ENCODE peak calls at places on chromosomes 13 and 19, in five cellular contexts. J is mucosa of descending colon, I is epithelial cell of esophagus, R is nephron progenitor cell, S is fibroblast of mammary gland. E is an unnamed sample.

GRCh38 chr13:71339736-71340135 is 527.3 kb downstream of the DACH1 start:
- DNase-seq in J (no peak), I (no peak), R (no peak), S (no peak), E (no peak)

GRCh38 chr19:1355974-1356865 is 27.5 kb upstream of the NDUFS7 start:
- DNase-seq in J (no peak), I (no peak), R (no peak), S (peak; percentile 44), E (no peak)

GRCh38 chr19:13098291-13099072 is 4.2 kb downstream of the LYL1 start:
- DNase-seq in J (peak; percentile 62), I (peak; percentile 45), R (no peak), S (peak; percentile 62), E (no peak)

GRCh38 chr13:79011179-79011578 is 352.2 kb upstream of the OBI1 start:
- DNase-seq in J (no peak), I (no peak), R (no peak), S (no peak), E (no peak)

GRCh38 chr19:1957562-1958248 is 16.7 kb downstream of the CSNK1G2 start:
- DNase-seq in J (no peak), I (no peak), R (no peak), S (no peak), E (no peak)

GRCh38 chr13:93227280-93227905 is 786 bp downstream of the GPC6 start:
- DNase-seq in J (no peak), I (peak; percentile 74), R (peak; percentile 58), S (peak; percentile 46), E (peak; percentile 13)

GRCh38 chr19:32324631-32325215 is 20.7 kb upstream of the ZNF507 start:
- DNase-seq in J (no peak), I (no peak), R (no peak), S (no peak), E (no peak)

GRCh38 chr19:33458807-33459206 is 62.8 kb downstream of the PEPD start:
- DNase-seq in J (no peak), I (no peak), R (no peak), S (no peak), E (no peak)

GRCh38 chr13:80757694-80758093 is 416.8 kb upstream of the SPRY2 start:
- DNase-seq in J (no peak), I (no peak), R (no peak), S (no peak), E (no peak)

GRCh38 chr19:45668342-45668871 is 386 bp downstream of the GIPR start:
- DNase-seq in J (peak; percentile 53), I (no peak), R (no peak), S (no peak), E (no peak)

GRCh38 chr19:21210037-21210621 is 68.3 kb downstream of the ZNF431 start:
- DNase-seq in J (no peak), I (no peak), R (no peak), S (no peak), E (no peak)

GRCh38 chr13:94182185-94182761 is 297.2 kb downstream of the DCT start:
- DNase-seq in J (no peak), I (no peak), R (no peak), S (no peak), E (no peak)

GRCh38 chr19:57465680-57466381 is 8.9 kb upstream of the VN1R1 start:
- DNase-seq in J (no peak), I (peak; percentile 40), R (no peak), S (peak; percentile 32), E (no peak)

GRCh38 chr19:53977991-53978731 is 13.3 kb upstream of the CACNG6 start:
- DNase-seq in J (peak; percentile 35), I (peak; percentile 40), R (peak; percentile 88), S (peak; percentile 80), E (peak; percentile 32)

GRCh38 chr13:62387642-62388041 is 972.0 kb upstream of the PCDH20 start:
- DNase-seq in J (no peak), I (no peak), R (no peak), S (peak; percentile 8), E (no peak)
- TF ChIP-seq CTCF in J (no peak), I (no peak), R (peak; percentile 39), S (no peak), E (no peak)

GRCh38 chr19:30784850-30785459 is 412.8 kb downstream of the ZNF536 start:
- DNase-seq in J (peak; percentile 68), I (peak; percentile 23), R (peak; percentile 46), S (peak; percentile 39), E (no peak)
- TF ChIP-seq CTCF in J (peak; percentile 30), I (peak; percentile 29), R (peak; percentile 48), S (peak; percentile 62), E (peak; percentile 69)

GRCh38 chr19:56076413-56076998 is 44.6 kb downstream of the ZNF787 start:
- DNase-seq in J (peak; percentile 59), I (peak; percentile 57), R (peak; percentile 71), S (peak; percentile 57), E (peak; percentile 10)

GRCh38 chr19:56069642-56070041 is 51.5 kb downstream of the ZNF787 start:
- DNase-seq in J (no peak), I (no peak), R (no peak), S (no peak), E (no peak)

GRCh38 chr19:56066152-56067023 is 54.7 kb downstream of the ZNF787 start:
- DNase-seq in J (peak; percentile 75), I (peak; percentile 48), R (peak; percentile 84), S (peak; percentile 38), E (no peak)

DNA sequence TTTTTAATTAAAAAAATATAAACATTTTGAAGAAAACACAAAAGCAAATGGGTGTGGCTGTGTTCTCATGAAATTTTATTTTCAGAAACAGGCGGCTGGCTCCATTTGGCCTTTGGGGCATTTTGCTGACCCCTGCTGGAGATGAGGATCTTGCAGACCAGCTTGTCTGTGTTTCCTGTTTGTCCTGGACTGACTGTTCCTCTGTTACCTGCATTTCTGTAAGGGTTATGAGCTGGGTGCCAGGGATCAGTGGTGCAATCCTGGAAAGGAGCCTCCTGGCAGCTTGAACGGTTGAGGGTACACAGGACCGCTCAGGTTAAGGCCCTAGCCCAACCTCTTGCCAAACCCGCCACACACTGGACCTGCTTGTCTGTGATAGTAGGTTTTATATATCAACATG is 49.9 kb downstream of the ZNF787 start:
- DNase-seq in J (no peak), I (no peak), R (no peak), S (no peak), E (no peak)
- TF ChIP-seq CTCF in J (no peak), I (no peak), R (no peak), S (peak; percentile 27), E (peak; percentile 37)

GRCh38 chr19:6412111-6412999 is 12.3 kb downstream of the KHSRP start:
- DNase-seq in J (peak; percentile 79), I (peak; percentile 41), R (peak; percentile 51), S (no peak), E (no peak)
- TF ChIP-seq CTCF in J (peak; percentile 66), I (peak; percentile 49), R (peak; percentile 52), S (peak; percentile 55), E (peak; percentile 49)

DNA sequence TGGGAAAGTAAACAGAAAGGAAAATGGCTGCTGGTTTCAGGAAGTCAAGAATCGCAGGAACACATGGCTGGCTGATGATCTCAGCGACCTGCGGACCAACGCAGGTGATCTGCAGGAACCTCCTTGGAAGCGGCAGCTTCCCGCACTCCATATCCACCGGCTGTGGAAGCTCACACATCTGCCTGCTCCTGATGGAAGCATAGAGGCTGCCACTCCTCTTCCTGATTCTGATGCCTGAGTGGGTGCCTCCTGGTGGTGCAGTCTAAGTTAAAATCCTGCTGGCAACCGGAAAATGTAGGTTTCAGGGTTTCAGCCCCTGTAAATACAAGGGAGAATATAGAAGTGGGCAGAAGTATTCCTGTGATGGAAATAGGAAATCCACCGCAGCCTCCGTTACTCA is 75.5 kb downstream of the TNFSF13B start:
- DNase-seq in J (no peak), I (no peak), R (no peak), S (no peak), E (no peak)
- TF ChIP-seq CTCF in J (no peak), I (no peak), R (no peak), S (no peak), E (no peak)

DNA sequence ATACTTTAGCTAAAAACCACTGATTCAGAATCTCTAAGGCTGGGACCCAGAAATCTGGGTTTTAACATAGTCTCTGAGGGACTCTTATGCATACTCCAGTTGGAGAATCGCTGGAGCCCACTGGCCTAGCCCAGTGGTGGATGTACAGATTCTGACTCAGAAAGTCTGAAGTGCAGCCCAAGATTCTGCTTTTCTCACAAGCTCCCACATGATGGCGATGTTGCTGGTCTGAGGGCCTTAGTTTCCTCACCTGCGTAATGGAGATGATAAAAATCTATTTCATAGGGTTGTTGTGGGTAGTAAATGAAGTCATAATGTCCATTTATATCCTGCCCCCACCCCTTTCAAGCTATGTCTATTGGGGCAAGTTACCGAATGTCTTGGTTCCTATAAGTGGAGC is 7.7 kb upstream of the CDADC1 start:
- DNase-seq in J (no peak), I (peak; percentile 60), R (no peak), S (peak; percentile 66), E (no peak)
- TF ChIP-seq CTCF in J (peak; percentile 14), I (peak; percentile 64), R (peak; percentile 11), S (peak; percentile 78), E (peak; percentile 63)

E was measured in AG09309.